ENCODE peak calls at places on chromosomes 3 and 15, in nine cellular contexts. X, F, T, B, Y, Z, H, N and L are unnamed samples.

GRCh38 chr3:170488802-170489201 is 70.1 kb downstream of the CLDN11 start:
- DNase-seq in X (peak), F (peak), T (no peak), B (no peak), Y (no peak), Z (peak), H (no peak), N (no peak), L (no peak)

GRCh38 chr15:43911235-43911661 is 84.4 kb downstream of the WDR76 start:
- DNase-seq in X (peak), F (peak), T (peak), B (no peak), Y (peak), Z (peak), H (no peak), N (no peak), L (no peak)

GRCh38 chr3:152910966-152911365 is 76.0 kb downstream of the P2RY1 start:
- DNase-seq in X (peak), F (no peak), T (no peak), B (no peak), Y (no peak), Z (no peak), H (no peak), N (no peak), L (no peak)

GRCh38 chr15:96324900-96325299 is 5.6 kb upstream of the NR2F2 start:
- DNase-seq in X (no peak), F (no peak), T (no peak), B (no peak), Y (no peak), Z (no peak), H (no peak), N (no peak), L (no peak)

GRCh38 chr15:57555270-57555669 is 36.4 kb upstream of the MYZAP start:
- DNase-seq in X (no peak), F (no peak), T (no peak), B (no peak), Y (no peak), Z (no peak), H (no peak), N (no peak), L (no peak)

GRCh38 chr3:111369953-111370352 is 172.0 kb upstream of the CD96 start:
- DNase-seq in X (no peak), F (no peak), T (no peak), B (no peak), Y (no peak), Z (peak), H (no peak), N (no peak), L (no peak)

GRCh38 chr3:16515885-16516420 is 2.5 kb upstream of the RFTN1 start:
- DNase-seq in X (no peak), F (no peak), T (no peak), B (no peak), Y (no peak), Z (no peak), H (no peak), N (no peak), L (no peak)

GRCh38 chr15:26894181-26894580 is 27.3 kb downstream of the GABRA5 start:
- DNase-seq in X (no peak), F (no peak), T (no peak), B (no peak), Y (no peak), Z (no peak), H (peak), N (no peak), L (no peak)

GRCh38 chr3:86815880-86816279 is 175.1 kb downstream of the VGLL3 start:
- DNase-seq in X (no peak), F (no peak), T (no peak), B (no peak), Y (no peak), Z (no peak), H (no peak), N (no peak), L (no peak)

GRCh38 chr3:35537265-35537664 is 102.1 kb upstream of the ARPP21 start:
- DNase-seq in X (no peak), F (no peak), T (no peak), B (no peak), Y (no peak), Z (peak), H (no peak), N (no peak), L (no peak)

GRCh38 chr3:36843065-36844051 is 79.0 kb upstream of the DCLK3 start:
- DNase-seq in X (peak), F (peak), T (no peak), B (peak), Y (no peak), Z (peak), H (peak), N (no peak), L (peak)

GRCh38 chr3:37772773-37773291 is 88.8 kb upstream of the CTDSPL start:
- DNase-seq in X (no peak), F (no peak), T (no peak), B (no peak), Y (no peak), Z (no peak), H (peak), N (no peak), L (no peak)

GRCh38 chr3:158731938-158732855 is at the start of gene RARRES1:
- DNase-seq in X (no peak), F (peak), T (peak), B (peak), Y (peak), Z (peak), H (peak), N (peak), L (peak)

GRCh38 chr15:62482715-62483429 is 317.8 kb upstream of the C2CD4B start:
- DNase-seq in X (no peak), F (peak), T (no peak), B (peak), Y (no peak), Z (peak), H (peak), N (no peak), L (peak)

GRCh38 chr15:58545307-58546065 is 113.7 kb downstream of the LIPC start:
- DNase-seq in X (no peak), F (peak), T (no peak), B (no peak), Y (no peak), Z (no peak), H (peak), N (no peak), L (no peak)

GRCh38 chr15:71716990-71717389 is 93.4 kb upstream of the NR2E3 start:
- DNase-seq in X (no peak), F (no peak), T (no peak), B (no peak), Y (no peak), Z (peak), H (no peak), N (no peak), L (no peak)

GRCh38 chr15:43105077-43105769 is 615 bp downstream of the UBR1 start:
- DNase-seq in X (peak), F (no peak), T (no peak), B (peak), Y (no peak), Z (peak), H (no peak), N (no peak), L (no peak)

GRCh38 chr15:33720952-33721351 is 247.3 kb upstream of the CHRM5 start:
- DNase-seq in X (peak), F (peak), T (no peak), B (no peak), Y (no peak), Z (peak), H (no peak), N (no peak), L (no peak)

GRCh38 chr15:44633603-44634002 is 29.9 kb downstream of the SPG11 start:
- DNase-seq in X (no peak), F (peak), T (no peak), B (no peak), Y (no peak), Z (peak), H (no peak), N (no peak), L (no peak)

GRCh38 chr3:87298111-87298718 is 21.8 kb upstream of the POU1F1 start:
- DNase-seq in X (no peak), F (no peak), T (no peak), B (no peak), Y (no peak), Z (peak), H (no peak), N (no peak), L (no peak)

GRCh38 chr15:85094685-85095084 is 113.0 kb downstream of the PDE8A start:
- DNase-seq in X (peak), F (peak), T (no peak), B (no peak), Y (no peak), Z (peak), H (no peak), N (no peak), L (no peak)

GRCh38 chr3:123225557-123225956 is 23.8 kb downstream of the SEC22A start:
- DNase-seq in X (no peak), F (no peak), T (no peak), B (no peak), Y (no peak), Z (no peak), H (no peak), N (no peak), L (no peak)

GRCh38 chr15:89496155-89497098 is at the start of gene RHCG:
- DNase-seq in X (no peak), F (peak), T (no peak), B (peak), Y (no peak), Z (no peak), H (peak), N (no peak), L (peak)

GRCh38 chr3:52983336-52983807 is 62.5 kb downstream of the SFMBT1 start:
- DNase-seq in X (no peak), F (no peak), T (no peak), B (no peak), Y (no peak), Z (no peak), H (no peak), N (no peak), L (no peak)

GRCh38 chr3:24490151-24490550 is 4.5 kb downstream of the THRB start:
- DNase-seq in X (no peak), F (no peak), T (no peak), B (no peak), Y (no peak), Z (peak), H (no peak), N (no peak), L (no peak)

GRCh38 chr15:48667701-48668100 is 22.2 kb upstream of the FBN1 start:
- DNase-seq in X (no peak), F (peak), T (no peak), B (no peak), Y (no peak), Z (no peak), H (no peak), N (no peak), L (no peak)

GRCh38 chr3:112391648-112392047 is 58.7 kb downstream of the CD200 start:
- DNase-seq in X (no peak), F (peak), T (no peak), B (no peak), Y (no peak), Z (no peak), H (no peak), N (no peak), L (no peak)

GRCh38 chr3:133697960-133698359 is 36.2 kb upstream of the TOPBP1 start:
- DNase-seq in X (no peak), F (no peak), T (no peak), B (no peak), Y (no peak), Z (no peak), H (no peak), N (no peak), L (no peak)

GRCh38 chr3:133699903-133700302 is 38.2 kb upstream of the TOPBP1 start:
- DNase-seq in X (no peak), F (no peak), T (no peak), B (no peak), Y (no peak), Z (no peak), H (peak), N (no peak), L (no peak)

GRCh38 chr3:133701435-133702358 is 40.0 kb upstream of the TOPBP1 start:
- DNase-seq in X (no peak), F (no peak), T (no peak), B (no peak), Y (no peak), Z (no peak), H (peak), N (no peak), L (no peak)

GRCh38 chr3:133700351-133700750 is 38.6 kb upstream of the TOPBP1 start:
- DNase-seq in X (no peak), F (no peak), T (no peak), B (no peak), Y (no peak), Z (no peak), H (no peak), N (no peak), L (no peak)

GRCh38 chr3:133699467-133699866 is 37.7 kb upstream of the TOPBP1 start:
- DNase-seq in X (no peak), F (no peak), T (no peak), B (no peak), Y (no peak), Z (no peak), H (no peak), N (no peak), L (no peak)
- TF ChIP-seq CTCF in X (no peak), F (no peak), T (no peak), B (no peak), Y (no peak), Z (no peak), H (no peak), N (no peak), L (no peak)

DNA sequence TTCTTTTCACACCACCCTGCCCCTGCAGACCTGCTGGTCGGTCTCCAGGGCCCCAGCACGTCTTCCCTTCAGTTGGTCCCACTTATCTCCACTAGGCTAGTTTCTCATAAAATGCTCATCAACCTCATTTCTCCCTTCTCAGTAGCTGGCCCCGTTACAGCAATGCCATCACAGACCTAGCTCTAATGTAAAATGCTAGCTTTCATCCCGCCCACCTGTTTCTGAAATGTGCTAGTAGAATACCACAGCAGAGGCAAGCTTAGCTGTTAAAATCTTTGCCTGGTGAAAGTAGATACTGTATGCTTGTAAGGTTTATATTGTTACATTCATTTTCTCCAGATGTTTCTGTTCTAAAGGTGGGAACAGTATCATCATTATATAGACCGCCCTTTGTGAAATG is 13.1 kb downstream of the MKRN2OS start:
- DNase-seq in X (no peak), F (no peak), T (no peak), B (no peak), Y (no peak), Z (no peak), H (no peak), N (no peak), L (no peak)
- TF ChIP-seq CTCF in X (no peak), F (no peak), T (no peak), B (no peak), Y (no peak), Z (no peak), H (no peak), N (no peak), L (no peak)

GRCh38 chr3:124767691-124768090 is 37.4 kb downstream of the UMPS start:
- DNase-seq in X (no peak), F (no peak), T (no peak), B (no peak), Y (no peak), Z (no peak), H (peak), N (no peak), L (no peak)

GRCh38 chr3:124767259-124767658 is 37.0 kb downstream of the UMPS start:
- DNase-seq in X (no peak), F (no peak), T (no peak), B (no peak), Y (no peak), Z (no peak), H (peak), N (no peak), L (no peak)

GRCh38 chr3:124769462-124769861 is 39.2 kb downstream of the UMPS start:
- DNase-seq in X (no peak), F (no peak), T (no peak), B (no peak), Y (no peak), Z (no peak), H (no peak), N (no peak), L (no peak)

GRCh38 chr3:124770341-124771082 is 40.3 kb downstream of the UMPS start:
- DNase-seq in X (no peak), F (no peak), T (peak), B (peak), Y (no peak), Z (no peak), H (peak), N (no peak), L (no peak)

DNA sequence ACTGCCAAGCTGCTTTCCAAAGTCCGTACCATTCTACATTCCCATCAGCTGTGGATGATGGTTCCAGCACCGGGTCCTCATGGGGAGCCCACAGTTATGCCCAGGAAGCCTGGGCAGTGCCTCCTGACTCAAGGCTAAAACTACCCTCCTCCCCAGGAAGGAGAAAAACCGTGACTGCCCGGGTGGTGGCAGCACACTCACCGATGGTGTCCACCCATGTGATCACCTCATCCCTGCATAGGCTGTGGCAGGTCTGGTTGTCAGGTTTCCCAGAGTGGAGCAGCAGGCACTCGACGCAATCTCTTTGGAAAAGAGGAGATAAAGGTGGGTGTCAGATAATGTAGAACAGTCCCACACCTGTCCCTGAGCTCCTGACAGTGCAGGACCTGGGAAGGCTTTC is 38.6 kb downstream of the UMPS start:
- DNase-seq in X (no peak), F (no peak), T (no peak), B (peak), Y (no peak), Z (peak), H (peak), N (no peak), L (no peak)
- TF ChIP-seq CTCF in X (peak), F (peak), T (no peak), B (peak), Y (peak), Z (peak), H (peak), N (no peak), L (no peak)

DNA sequence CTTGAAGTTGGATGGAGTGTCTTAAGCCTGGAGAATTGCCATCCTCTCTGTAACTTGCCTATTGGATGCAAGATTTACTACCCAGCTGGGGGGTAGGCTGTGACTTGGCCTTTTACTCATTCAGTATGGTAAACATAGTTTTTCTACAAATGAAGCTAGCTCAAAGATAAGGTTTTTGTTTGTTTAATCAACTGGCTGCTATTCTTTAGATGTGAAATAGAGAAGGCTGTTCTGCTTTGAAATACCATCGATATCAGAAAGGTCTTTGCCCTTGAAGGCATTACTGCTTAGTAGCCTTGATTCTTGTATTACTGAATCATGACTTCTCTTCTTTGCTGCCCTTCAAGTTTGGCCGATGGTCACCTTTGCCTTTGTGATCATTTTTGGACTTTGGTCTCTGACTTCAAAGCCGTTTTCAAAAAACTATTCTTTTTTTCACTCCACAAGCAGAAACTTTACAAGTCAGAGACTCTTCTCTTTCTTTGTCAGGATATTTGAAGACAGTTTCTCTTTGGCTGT is 83.1 kb downstream of the GAP43 start:
- DNase-seq in X (no peak), F (peak), T (no peak), B (no peak), Y (no peak), Z (no peak), H (no peak), N (no peak), L (no peak)
- TF ChIP-seq CTCF in X (no peak), F (no peak), T (no peak), B (no peak), Y (no peak), Z (no peak), H (no peak), N (no peak), L (no peak)

DNA sequence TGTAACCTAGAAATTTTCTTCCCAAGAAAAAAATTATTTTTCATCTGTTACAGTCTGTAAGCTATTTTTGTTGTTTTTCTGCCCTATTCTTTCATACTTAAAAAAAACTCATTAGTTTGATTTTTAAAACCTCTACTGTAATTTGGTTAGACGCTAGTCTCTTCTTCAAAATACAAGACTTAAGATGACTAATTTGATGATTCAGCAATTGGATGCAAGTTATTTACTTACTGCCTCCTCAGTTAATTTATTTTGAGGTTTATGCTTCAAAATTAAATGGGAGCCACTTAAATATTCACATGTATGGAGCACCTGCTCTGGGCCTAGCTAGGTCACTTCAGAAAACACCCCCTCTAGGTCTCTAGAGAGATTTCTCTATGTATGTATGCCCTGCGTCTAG is 132.4 kb downstream of the IQCH start:
- DNase-seq in X (no peak), F (no peak), T (no peak), B (no peak), Y (no peak), Z (no peak), H (no peak), N (no peak), L (no peak)
- TF ChIP-seq CTCF in X (no peak), F (no peak), T (no peak), B (no peak), Y (no peak), Z (no peak), H (no peak), N (no peak), L (no peak)

DNA sequence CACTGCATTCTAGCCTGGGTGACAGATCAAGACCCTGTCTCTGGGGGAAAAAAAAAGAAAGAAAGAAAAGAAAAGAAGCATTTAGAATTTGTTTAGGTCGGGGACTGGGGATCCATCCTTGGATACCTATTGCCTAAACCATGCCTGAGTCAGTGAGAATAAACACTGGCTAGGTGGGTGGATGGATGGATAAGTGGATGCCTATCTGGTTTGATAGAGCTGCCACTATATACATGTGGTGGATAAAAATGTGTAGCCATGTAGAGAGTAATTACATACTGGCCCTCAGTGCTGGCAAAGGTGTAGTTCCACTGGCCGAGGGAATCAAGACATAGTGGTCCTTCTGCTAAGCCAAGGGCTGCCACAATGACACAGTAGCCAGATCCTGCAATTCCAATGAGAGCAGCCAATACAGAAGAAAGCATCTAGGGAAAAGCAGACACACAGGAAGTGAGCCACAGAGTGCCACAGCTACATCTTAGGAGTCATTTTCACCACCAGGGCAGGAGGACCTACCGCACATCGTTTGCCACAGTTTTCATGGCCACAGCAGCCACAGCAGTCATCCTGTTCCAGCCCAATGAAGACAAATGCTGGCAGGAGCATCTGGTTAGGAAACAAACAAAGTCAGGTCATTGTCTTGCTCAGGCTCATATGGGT is 2.2 kb downstream of the TM4SF1 start:
- DNase-seq in X (no peak), F (peak), T (no peak), B (no peak), Y (no peak), Z (no peak), H (no peak), N (no peak), L (no peak)
- TF ChIP-seq CTCF in X (no peak), F (no peak), T (no peak), B (no peak), Y (no peak), Z (no peak), H (no peak), N (no peak), L (no peak)